ENCODE peak calls at places on chromosomes 12 and 14, in seven cellular contexts. F, N, E, W, Y, H and M are unnamed samples.

GRCh38 chr12:109844983-109845841 is 12.0 kb upstream of the TRPV4 start:
- DNase-seq in W (peak), N (peak), E (peak), Y (peak), H (peak), F (peak), M (no peak)

GRCh38 chr12:88339966-88340365 is 197.9 kb downstream of the TMTC3 start:
- DNase-seq in F (no peak), E (no peak), Y (no peak), N (no peak), W (no peak), H (no peak), M (no peak)

GRCh38 chr14:78253986-78254385 is 83.8 kb downstream of the NRXN3 start:
- DNase-seq in H (no peak), Y (no peak), E (no peak), F (no peak), N (no peak), W (no peak), M (no peak)

GRCh38 chr12:120060196-120060595 is 56.4 kb downstream of the RAB35 start:
- DNase-seq in W (no peak), N (no peak), Y (no peak), E (no peak), H (no peak), F (no peak), M (no peak)

GRCh38 chr14:101761881-101762529 is 496 bp downstream of the PPP2R5C start:
- DNase-seq in W (peak), E (peak), Y (peak), H (peak), N (peak), F (peak), M (no peak)

GRCh38 chr12:7555752-7556151 is 52.2 kb upstream of the CD163 start:
- DNase-seq in F (no peak), H (peak), E (no peak), W (no peak), Y (no peak), N (no peak), M (peak)

GRCh38 chr12:65896743-65897142 is 72.5 kb downstream of the HMGA2 start:
- DNase-seq in N (no peak), F (no peak), W (no peak), Y (no peak), E (no peak), H (no peak), M (no peak)

GRCh38 chr12:77231548-77231947 is 166.2 kb upstream of the E2F7 start:
- DNase-seq in N (peak), H (peak), E (no peak), Y (peak), W (peak), F (no peak), M (peak)

GRCh38 chr14:88551094-88551870 is 3.5 kb downstream of the PTPN21 start:
- DNase-seq in N (peak), Y (peak), W (peak), H (peak), F (peak), E (peak), M (peak)

GRCh38 chr12:64311877-64312276 is 78.7 kb downstream of the C12orf56 start:
- DNase-seq in Y (no peak), W (no peak), E (no peak), N (no peak), H (no peak), F (no peak), M (no peak)

GRCh38 chr12:51954465-51955361 is 3.2 kb downstream of the ACVR1B start:
- DNase-seq in E (no peak), N (no peak), W (no peak), H (peak), F (no peak), Y (no peak), M (no peak)

GRCh38 chr12:21774358-21775129 is at the start of gene KCNJ8:
- DNase-seq in E (no peak), W (peak), H (peak), N (peak), F (peak), Y (peak), M (no peak)
- H3K4me3 ChIP-seq in E (no peak), W (peak), H (peak), N (peak), F (no peak), Y (peak), M (peak)

DNA sequence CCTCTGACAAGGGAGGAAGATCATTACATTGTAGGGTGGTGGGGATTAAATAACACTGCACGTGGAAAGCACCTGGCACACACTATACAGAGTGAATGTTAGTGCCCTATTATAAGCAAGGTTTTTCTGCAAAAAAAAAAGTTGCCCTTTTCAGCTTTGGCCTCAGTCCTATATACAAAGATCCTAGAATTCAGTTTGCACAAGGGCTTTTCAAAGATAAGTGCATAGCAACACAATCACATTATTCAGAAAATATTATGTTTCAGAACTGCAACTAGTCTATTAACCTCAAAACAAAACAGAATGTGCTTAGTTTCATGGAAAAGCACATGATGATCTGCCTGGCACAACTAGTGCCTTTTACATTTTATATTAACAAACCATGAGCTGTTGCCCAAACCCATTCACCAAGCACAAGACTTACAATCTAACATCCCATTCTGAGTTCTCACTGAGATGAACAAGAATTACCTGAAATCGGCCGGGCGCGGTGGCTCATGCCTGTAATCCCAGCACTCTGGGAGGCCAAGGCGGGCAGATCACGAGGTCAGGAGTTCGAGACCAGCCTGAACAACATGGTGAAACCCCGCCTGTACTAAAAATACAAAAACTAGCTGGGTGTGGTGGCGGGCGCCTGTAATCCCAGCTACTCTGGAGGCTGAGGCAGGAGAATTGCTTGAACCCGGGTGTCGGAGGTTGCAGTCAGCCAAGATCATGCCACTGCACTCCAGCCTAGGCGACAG is 1.8 kb downstream of the TM7SF3 start:
- DNase-seq in W (no peak), F (no peak), H (no peak), Y (no peak), N (no peak), E (no peak), M (no peak)
- H3K4me3 ChIP-seq in W (no peak), F (peak), H (no peak), Y (peak), N (no peak), E (no peak), M (no peak)

DNA sequence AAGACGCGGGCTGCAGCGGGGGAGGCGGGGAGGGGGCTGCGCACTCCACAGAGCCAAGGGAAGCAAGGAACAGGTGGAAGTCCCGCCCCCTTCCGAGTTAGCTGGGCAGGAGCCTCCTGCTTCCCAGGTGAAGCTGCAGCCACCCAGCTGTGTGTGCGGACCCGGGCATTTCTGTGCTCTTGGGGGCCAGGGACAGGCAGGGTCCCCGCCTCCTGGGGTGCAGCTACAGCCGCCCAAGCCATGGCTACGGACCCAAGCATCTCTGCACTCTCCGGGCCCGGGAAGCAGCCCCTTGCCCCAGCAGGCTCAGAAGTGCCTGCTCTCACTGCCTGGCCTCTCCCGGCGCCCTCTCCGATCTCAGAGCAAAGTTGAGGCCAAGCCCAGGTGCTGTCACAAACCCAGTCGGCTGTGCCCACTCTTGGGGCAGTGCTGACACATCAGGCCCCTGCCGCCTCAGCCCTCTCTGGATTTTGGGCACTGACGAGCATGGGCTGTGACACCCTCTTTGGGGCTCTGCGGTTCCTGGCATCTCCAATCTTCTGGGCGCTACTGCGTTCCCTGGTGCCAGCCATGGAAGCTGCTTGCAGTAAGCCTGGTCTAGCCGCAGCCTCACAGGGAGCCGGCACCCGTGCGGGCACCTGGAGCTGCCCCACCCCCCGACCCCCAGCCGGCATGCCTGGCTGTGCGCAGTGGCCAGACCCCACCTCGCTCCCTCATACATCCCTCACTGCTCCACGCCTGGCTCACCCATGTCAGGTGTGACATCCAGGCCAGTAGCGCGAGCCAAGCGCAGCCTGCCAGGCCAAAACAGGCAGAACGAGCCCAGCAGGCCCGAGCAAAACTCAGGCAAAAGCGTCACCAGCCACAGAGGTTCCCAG is 8.5 kb upstream of the MGAT4C start:
- DNase-seq in H (peak), F (no peak), N (no peak), Y (peak), E (no peak), W (peak), M (no peak)
- H3K4me3 ChIP-seq in H (no peak), F (no peak), N (no peak), Y (peak), E (no peak), W (no peak), M (no peak)

DNA sequence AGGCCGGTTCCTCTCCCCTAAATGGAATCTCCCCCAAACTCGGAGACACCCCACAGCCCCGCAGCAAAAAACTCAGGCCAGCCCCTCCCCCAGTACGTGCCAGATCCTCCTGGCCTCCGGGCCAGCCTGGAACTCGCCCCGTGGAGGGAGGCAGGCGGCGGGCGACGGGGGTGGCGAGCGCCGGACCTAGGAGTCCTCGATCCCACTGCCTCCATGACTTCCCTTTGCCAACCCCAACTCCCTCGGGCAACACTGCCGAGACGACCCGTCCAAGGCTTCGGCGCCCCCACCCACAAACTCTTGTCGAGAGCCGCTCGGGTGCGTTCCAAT is 402 bp downstream of the ADCY6 start:
- DNase-seq in E (no peak), W (no peak), H (no peak), F (no peak), N (no peak), Y (no peak), M (no peak)
- H3K4me3 ChIP-seq in E (no peak), W (peak), H (peak), F (no peak), N (peak), Y (peak), M (peak)

DNA sequence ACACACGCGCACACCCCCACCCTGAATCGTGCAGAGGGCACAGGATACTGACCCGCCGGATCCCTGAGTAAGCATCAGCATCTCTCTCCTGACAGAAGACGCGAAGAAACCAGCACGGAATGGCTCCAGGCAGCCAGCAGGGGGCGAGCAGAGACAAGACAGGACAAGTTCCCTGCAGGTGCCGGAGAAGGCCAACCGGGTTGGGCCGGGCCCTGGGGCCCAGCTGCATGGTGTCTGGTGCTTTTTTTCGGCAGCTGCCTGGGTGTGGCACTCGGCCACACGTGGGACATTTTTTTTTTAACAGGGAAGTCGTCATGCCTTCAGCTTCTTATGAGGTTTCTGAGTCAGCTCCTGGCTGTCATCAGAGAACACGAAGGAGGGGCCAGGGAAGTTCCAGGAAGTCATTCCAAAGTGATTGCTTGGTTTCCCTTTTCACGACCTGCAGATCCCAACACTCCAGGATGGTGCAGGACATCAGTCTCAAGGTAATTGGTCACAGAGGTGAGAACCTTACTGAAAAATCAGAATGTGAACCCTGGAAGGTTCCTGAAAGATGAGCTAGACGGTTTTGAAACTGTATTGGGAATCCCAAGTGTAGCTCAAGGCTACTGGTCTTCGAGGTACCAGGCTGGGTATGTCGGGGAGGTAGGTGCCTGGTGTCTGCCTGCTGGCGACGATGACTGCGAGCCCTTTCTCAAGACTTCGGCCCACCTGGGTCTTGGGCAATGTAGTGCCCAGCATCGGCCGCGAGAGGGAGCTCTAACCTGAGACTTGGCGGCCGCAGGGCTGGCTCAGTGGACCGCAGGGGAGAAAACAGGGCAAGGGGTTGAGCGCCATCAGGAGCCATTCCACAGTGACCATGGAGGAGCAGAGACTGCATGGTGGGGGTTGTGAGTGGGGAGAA is 190.8 kb upstream of the PRMT8 start:
- DNase-seq in E (peak), F (peak), Y (peak), N (peak), H (peak), W (peak), M (peak)
- H3K4me3 ChIP-seq in E (peak), F (peak), Y (no peak), N (peak), H (no peak), W (no peak), M (peak)

GRCh38 chr12:113610698-113611097 is 139.0 kb upstream of the LHX5 start:
- DNase-seq in E (no peak), H (no peak), N (no peak), Y (no peak), W (no peak), F (no peak), M (no peak)
- H3K4me3 ChIP-seq in E (no peak), H (no peak), N (no peak), Y (no peak), W (no peak), F (no peak), M (no peak)

GRCh38 chr12:96347130-96347699 is 53.0 kb downstream of the CDK17 start:
- DNase-seq in F (no peak), Y (no peak), H (no peak), W (no peak), E (no peak), N (no peak), M (no peak)

GRCh38 chr12:96338852-96339478 is 61.3 kb downstream of the CDK17 start:
- DNase-seq in E (no peak), W (no peak), F (no peak), N (no peak), H (peak), Y (no peak), M (no peak)

GRCh38 chr12:96344124-96344695 is 56.0 kb downstream of the CDK17 start:
- DNase-seq in E (no peak), F (no peak), Y (no peak), H (no peak), N (no peak), W (no peak), M (no peak)

GRCh38 chr12:96343347-96343954 is 56.8 kb downstream of the CDK17 start:
- DNase-seq in N (no peak), F (no peak), Y (no peak), E (no peak), W (no peak), H (no peak), M (no peak)
- H3K4me3 ChIP-seq in N (no peak), F (peak), Y (no peak), E (no peak), W (no peak), H (no peak), M (no peak)

GRCh38 chr14:103273145-103273846 is 60.7 kb upstream of the EIF5 start:
- DNase-seq in N (no peak), H (no peak), E (no peak), W (no peak), F (no peak), Y (no peak), M (no peak)
- H3K4me3 ChIP-seq in N (peak), H (no peak), E (no peak), W (no peak), F (no peak), Y (peak), M (no peak)

DNA sequence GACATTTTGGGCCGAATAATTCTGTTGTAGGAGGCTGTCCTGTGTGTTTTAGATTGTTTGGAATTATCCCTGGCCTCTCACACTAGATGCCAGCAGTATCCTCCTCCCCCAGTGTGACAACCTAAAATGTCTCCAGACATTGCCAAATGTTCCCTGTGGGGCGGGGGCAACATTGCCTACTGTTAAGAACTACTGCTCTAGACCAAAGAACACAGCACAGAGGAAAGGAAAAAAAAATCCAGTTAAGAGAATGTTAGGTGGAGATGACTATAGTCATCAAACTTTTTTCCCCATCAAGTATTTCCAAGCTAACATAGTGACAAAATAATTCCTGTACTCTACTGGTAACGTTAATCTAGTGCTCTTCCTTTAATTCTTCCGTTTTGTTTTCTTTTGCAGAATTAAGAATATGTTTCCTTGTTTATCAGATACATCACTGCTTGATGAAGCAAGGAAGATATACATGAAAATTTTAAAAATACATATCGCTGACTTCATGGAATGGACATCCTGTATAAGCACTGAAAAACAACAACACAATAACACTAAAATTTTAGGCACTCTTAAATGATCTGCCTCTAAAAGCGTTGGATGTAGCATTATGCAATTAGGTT is 3.6 kb downstream of the CDKN1B start:
- DNase-seq in E (no peak), N (no peak), W (no peak), H (no peak), Y (no peak), F (peak), M (no peak)
- H3K4me3 ChIP-seq in E (peak), N (peak), W (no peak), H (peak), Y (no peak), F (peak), M (peak)